ENCODE peak calls at places on chromosomes 7 and 10, in ten cellular contexts. One of them, this sample, is unnamed.

GRCh38 chr10:116098411-116099019 is 174.5 kb downstream of the GFRA1 start:
- DNase-seq in fibroblast of villous mesenchyme: no peak
- DNase-seq in WTC11: no peak
- DNase-seq in NT2/D1: no peak
- DNase-seq in PC-3: no peak
- DNase-seq in activated T-helper 1 cell treated with Interleukin-2 at 50 U/mL for 16 hours: no peak
- DNase-seq in smooth muscle cell of the brain vasculature: no peak
- DNase-seq in EH: no peak
- DNase-seq in AG08395: peak
- DNase-seq in SJCRH30: no peak
- DNase-seq in this sample: no peak

GRCh38 chr10:11869211-11869610 is 46.1 kb downstream of the PROSER2 start:
- DNase-seq in PC-3: no peak
- DNase-seq in EH: no peak
- DNase-seq in NT2/D1: no peak
- DNase-seq in activated T-helper 1 cell treated with Interleukin-2 at 50 U/mL for 16 hours: no peak
- DNase-seq in WTC11: no peak
- DNase-seq in AG08395: no peak
- DNase-seq in smooth muscle cell of the brain vasculature: no peak
- DNase-seq in SJCRH30: no peak
- DNase-seq in fibroblast of villous mesenchyme: no peak
- DNase-seq in this sample: no peak

GRCh38 chr7:41996381-41997035 is 240.5 kb downstream of the GLI3 start:
- DNase-seq in smooth muscle cell of the brain vasculature: no peak
- DNase-seq in WTC11: no peak
- DNase-seq in EH: peak
- DNase-seq in activated T-helper 1 cell treated with Interleukin-2 at 50 U/mL for 16 hours: no peak
- DNase-seq in PC-3: peak
- DNase-seq in NT2/D1: no peak
- DNase-seq in SJCRH30: peak
- DNase-seq in fibroblast of villous mesenchyme: peak
- DNase-seq in AG08395: peak
- DNase-seq in this sample: no peak

GRCh38 chr10:86265877-86266259 is 100.7 kb downstream of the GRID1 start:
- DNase-seq in EH: no peak
- DNase-seq in SJCRH30: no peak
- DNase-seq in WTC11: no peak
- DNase-seq in NT2/D1: no peak
- DNase-seq in activated T-helper 1 cell treated with Interleukin-2 at 50 U/mL for 16 hours: no peak
- DNase-seq in smooth muscle cell of the brain vasculature: no peak
- DNase-seq in PC-3: no peak
- DNase-seq in fibroblast of villous mesenchyme: no peak
- DNase-seq in AG08395: no peak
- DNase-seq in this sample: no peak

GRCh38 chr10:98361131-98361633 is 53.8 kb downstream of the PYROXD2 start:
- DNase-seq in WTC11: no peak
- DNase-seq in smooth muscle cell of the brain vasculature: peak
- DNase-seq in activated T-helper 1 cell treated with Interleukin-2 at 50 U/mL for 16 hours: no peak
- DNase-seq in AG08395: peak
- DNase-seq in fibroblast of villous mesenchyme: peak
- DNase-seq in NT2/D1: no peak
- DNase-seq in PC-3: no peak
- DNase-seq in EH: peak
- DNase-seq in SJCRH30: peak
- DNase-seq in this sample: peak

GRCh38 chr7:90512841-90513254 is 43.4 kb downstream of the PTTG1IP2 start:
- DNase-seq in PC-3: no peak
- DNase-seq in smooth muscle cell of the brain vasculature: no peak
- DNase-seq in AG08395: no peak
- DNase-seq in WTC11: no peak
- DNase-seq in activated T-helper 1 cell treated with Interleukin-2 at 50 U/mL for 16 hours: no peak
- DNase-seq in NT2/D1: no peak
- DNase-seq in SJCRH30: peak
- DNase-seq in EH: no peak
- DNase-seq in fibroblast of villous mesenchyme: no peak
- DNase-seq in this sample: no peak

GRCh38 chr7:57579454-57579853 is 129.5 kb downstream of the ZNF716 start:
- DNase-seq in NT2/D1: no peak
- DNase-seq in PC-3: no peak
- DNase-seq in EH: no peak
- DNase-seq in WTC11: no peak
- DNase-seq in fibroblast of villous mesenchyme: no peak
- DNase-seq in activated T-helper 1 cell treated with Interleukin-2 at 50 U/mL for 16 hours: no peak
- DNase-seq in smooth muscle cell of the brain vasculature: no peak
- DNase-seq in AG08395: no peak
- DNase-seq in SJCRH30: no peak
- DNase-seq in this sample: no peak

GRCh38 chr7:55964261-55964801 is at the start of gene NIPSNAP2:
- DNase-seq in SJCRH30: peak
- DNase-seq in WTC11: peak
- DNase-seq in NT2/D1: peak
- DNase-seq in smooth muscle cell of the brain vasculature: no peak
- DNase-seq in PC-3: peak
- DNase-seq in EH: peak
- DNase-seq in fibroblast of villous mesenchyme: peak
- DNase-seq in activated T-helper 1 cell treated with Interleukin-2 at 50 U/mL for 16 hours: peak
- DNase-seq in AG08395: peak
- DNase-seq in this sample: peak

GRCh38 chr10:62610649-62611229 is 193.8 kb upstream of the ADO start:
- DNase-seq in smooth muscle cell of the brain vasculature: no peak
- DNase-seq in EH: peak
- DNase-seq in PC-3: peak
- DNase-seq in fibroblast of villous mesenchyme: peak
- DNase-seq in NT2/D1: peak
- DNase-seq in SJCRH30: peak
- DNase-seq in activated T-helper 1 cell treated with Interleukin-2 at 50 U/mL for 16 hours: peak
- DNase-seq in AG08395: peak
- DNase-seq in WTC11: peak
- DNase-seq in this sample: peak

GRCh38 chr7:74372511-74373111 is 81.1 kb upstream of the GTF2IRD1 start:
- DNase-seq in AG08395: no peak
- DNase-seq in EH: no peak
- DNase-seq in smooth muscle cell of the brain vasculature: no peak
- DNase-seq in fibroblast of villous mesenchyme: peak
- DNase-seq in PC-3: no peak
- DNase-seq in WTC11: peak
- DNase-seq in NT2/D1: no peak
- DNase-seq in activated T-helper 1 cell treated with Interleukin-2 at 50 U/mL for 16 hours: no peak
- DNase-seq in SJCRH30: no peak
- DNase-seq in this sample: peak

GRCh38 chr10:33025039-33025438 is 67.0 kb upstream of the ITGB1 start:
- DNase-seq in activated T-helper 1 cell treated with Interleukin-2 at 50 U/mL for 16 hours: no peak
- DNase-seq in PC-3: no peak
- DNase-seq in smooth muscle cell of the brain vasculature: no peak
- DNase-seq in AG08395: no peak
- DNase-seq in NT2/D1: no peak
- DNase-seq in SJCRH30: no peak
- DNase-seq in WTC11: no peak
- DNase-seq in fibroblast of villous mesenchyme: no peak
- DNase-seq in EH: no peak
- DNase-seq in this sample: no peak

GRCh38 chr10:131891196-131891928 is 9.4 kb upstream of the PPP2R2D start:
- DNase-seq in NT2/D1: no peak
- DNase-seq in smooth muscle cell of the brain vasculature: no peak
- DNase-seq in PC-3: no peak
- DNase-seq in fibroblast of villous mesenchyme: no peak
- DNase-seq in activated T-helper 1 cell treated with Interleukin-2 at 50 U/mL for 16 hours: no peak
- DNase-seq in SJCRH30: no peak
- DNase-seq in EH: peak
- DNase-seq in WTC11: peak
- DNase-seq in AG08395: no peak
- DNase-seq in this sample: no peak

GRCh38 chr10:107485019-107485418 is 320.5 kb upstream of the SORCS1 start:
- DNase-seq in EH: no peak
- DNase-seq in activated T-helper 1 cell treated with Interleukin-2 at 50 U/mL for 16 hours: no peak
- DNase-seq in PC-3: no peak
- DNase-seq in smooth muscle cell of the brain vasculature: no peak
- DNase-seq in fibroblast of villous mesenchyme: no peak
- DNase-seq in AG08395: no peak
- DNase-seq in NT2/D1: no peak
- DNase-seq in WTC11: no peak
- DNase-seq in SJCRH30: no peak
- DNase-seq in this sample: no peak

GRCh38 chr7:13179011-13179574 is 491.7 kb downstream of the ARL4A start:
- DNase-seq in EH: peak
- DNase-seq in smooth muscle cell of the brain vasculature: no peak
- DNase-seq in WTC11: no peak
- DNase-seq in fibroblast of villous mesenchyme: no peak
- DNase-seq in AG08395: no peak
- DNase-seq in activated T-helper 1 cell treated with Interleukin-2 at 50 U/mL for 16 hours: no peak
- DNase-seq in PC-3: peak
- DNase-seq in SJCRH30: peak
- DNase-seq in NT2/D1: no peak
- DNase-seq in this sample: no peak

GRCh38 chr7:8109196-8110022 is 140.8 kb downstream of the GLCCI1 start:
- DNase-seq in NT2/D1: peak
- DNase-seq in fibroblast of villous mesenchyme: peak
- DNase-seq in PC-3: peak
- DNase-seq in smooth muscle cell of the brain vasculature: no peak
- DNase-seq in SJCRH30: no peak
- DNase-seq in WTC11: no peak
- DNase-seq in EH: peak
- DNase-seq in activated T-helper 1 cell treated with Interleukin-2 at 50 U/mL for 16 hours: no peak
- DNase-seq in AG08395: peak
- DNase-seq in this sample: no peak